ENCODE peak calls at places on chromosomes 1 and 21, in seven cellular contexts. E, S, V, N, K, R and Y are unnamed samples.

GRCh38 chr1:55474168-55474786 is 259.1 kb upstream of the USP24 start:
- DNase-seq in E (no peak), S (no peak), V (no peak), N (no peak), K (no peak), R (no peak), Y (peak; percentile 80)

GRCh38 chr1:28099050-28099769 is 10.8 kb upstream of the EYA3 start:
- DNase-seq in E (no peak), S (no peak), V (no peak), N (peak; percentile 22), K (peak; percentile 38), R (no peak), Y (no peak)

GRCh38 chr1:205658943-205659581 is 21.2 kb downstream of the SLC45A3 start:
- DNase-seq in E (peak; percentile 90), S (peak; percentile 82), V (peak; percentile 75), N (peak; percentile 99), K (peak; percentile 78), R (peak; percentile 67), Y (peak; percentile 85)

GRCh38 chr1:163315773-163316374 is 5.9 kb upstream of the NUF2 start:
- DNase-seq in E (no peak), S (no peak), V (no peak), N (no peak), K (peak; percentile 30), R (no peak), Y (peak; percentile 74)

GRCh38 chr21:33047231-33047630 is 21.5 kb downstream of the OLIG2 start:
- DNase-seq in E (no peak), S (no peak), V (no peak), N (peak; percentile 89), K (peak; percentile 54), R (no peak), Y (no peak)

GRCh38 chr1:5376538-5377247 is 615.5 kb downstream of the NPHP4 start:
- DNase-seq in E (no peak), S (no peak), V (no peak), N (no peak), K (no peak), R (no peak), Y (no peak)

GRCh38 chr1:218828125-218828650 is 345.5 kb upstream of the LYPLAL1 start:
- DNase-seq in E (no peak), S (no peak), V (no peak), N (no peak), K (no peak), R (no peak), Y (no peak)

GRCh38 chr1:240199758-240200655 is 108.3 kb downstream of the FMN2 start:
- DNase-seq in E (no peak), S (no peak), V (no peak), N (peak; percentile 14), K (no peak), R (no peak), Y (peak; percentile 63)

DNA sequence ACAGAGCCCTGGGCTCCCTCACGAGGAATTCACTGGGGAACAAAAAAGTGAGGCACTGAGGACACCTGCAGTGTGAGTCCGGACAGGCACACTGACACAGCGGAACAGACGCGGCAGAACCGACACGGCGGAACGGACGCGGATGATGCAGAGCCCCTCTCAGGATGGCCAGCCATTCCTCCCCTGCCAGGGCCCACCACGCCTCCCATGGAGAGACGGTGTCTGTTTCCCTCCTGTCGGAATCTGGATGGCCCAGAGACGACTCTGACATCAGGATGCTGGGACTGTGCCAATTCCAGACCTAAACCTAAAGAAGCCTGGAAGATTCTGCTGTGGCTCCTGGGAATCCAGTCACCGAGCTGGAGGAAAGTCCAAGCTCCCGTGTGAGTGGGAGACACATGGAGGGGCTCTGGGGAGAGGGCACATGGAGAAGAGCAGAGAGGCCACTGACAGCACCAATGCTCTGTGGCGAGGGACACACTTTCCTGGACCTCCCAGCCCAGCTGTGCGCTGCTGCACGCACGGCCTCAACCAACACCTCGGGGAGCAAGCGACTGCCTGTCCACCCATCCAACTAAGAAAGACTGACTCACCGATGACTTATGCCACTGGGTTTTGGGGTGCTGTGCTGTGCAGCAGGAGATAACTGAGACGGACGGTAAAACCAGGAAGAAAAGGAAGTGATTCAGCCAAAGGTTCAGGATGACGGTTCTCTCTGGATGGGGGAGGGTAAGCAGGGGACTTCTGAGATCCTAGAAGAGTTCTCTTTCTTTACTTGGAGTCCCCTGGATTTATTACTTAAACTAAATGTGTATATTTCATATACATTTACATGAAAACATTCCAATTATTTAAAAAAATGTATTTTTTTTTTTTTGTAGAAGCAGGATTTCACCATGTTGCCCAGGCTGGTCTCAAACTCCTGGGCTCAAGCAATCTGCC is 23.3 kb downstream of the ZBTB17 start:
- DNase-seq in E (no peak), S (no peak), V (no peak), N (peak; percentile 96), K (no peak), R (no peak), Y (no peak)
- H3K4me1 ChIP-seq in E (peaks cover 61% of the 10 kb centered on the region), S (peaks cover 99% of the 10 kb centered on the region), V (no peaks in the 10 kb centered on the region), N (peaks cover 76% of the 10 kb centered on the region), K (peaks cover 57% of the 10 kb centered on the region), R (peaks cover 54% of the 10 kb centered on the region), Y (peaks cover 75% of the 10 kb centered on the region)

DNA sequence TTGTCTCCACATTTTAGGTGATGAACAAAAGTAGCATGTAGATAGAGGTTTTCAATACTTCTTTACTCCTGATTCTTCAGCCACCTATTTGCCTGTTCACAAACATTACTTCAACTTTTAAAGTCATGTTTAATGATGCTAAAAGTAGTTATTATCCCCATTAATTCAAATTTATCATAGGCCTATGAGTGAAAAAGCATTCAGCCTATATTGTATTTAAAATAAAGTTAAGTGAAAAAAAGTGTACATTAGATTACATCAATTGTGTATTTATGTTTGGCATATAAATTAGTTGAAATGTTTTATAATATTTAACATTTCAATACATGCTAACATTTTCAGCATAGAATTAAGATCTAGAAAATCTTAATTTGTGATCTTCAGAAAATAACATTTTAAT is 10.5 kb downstream of the CDKN2C start:
- DNase-seq in E (no peak), S (no peak), V (no peak), N (no peak), K (no peak), R (no peak), Y (no peak)
- H3K4me3 ChIP-seq in E (peak overlapping the region; percentile 12), S (no peak overlapping the region), V (no peak overlapping the region), N (no peak overlapping the region), K (no peak overlapping the region), R (no peak overlapping the region), Y (no peak overlapping the region)

DNA sequence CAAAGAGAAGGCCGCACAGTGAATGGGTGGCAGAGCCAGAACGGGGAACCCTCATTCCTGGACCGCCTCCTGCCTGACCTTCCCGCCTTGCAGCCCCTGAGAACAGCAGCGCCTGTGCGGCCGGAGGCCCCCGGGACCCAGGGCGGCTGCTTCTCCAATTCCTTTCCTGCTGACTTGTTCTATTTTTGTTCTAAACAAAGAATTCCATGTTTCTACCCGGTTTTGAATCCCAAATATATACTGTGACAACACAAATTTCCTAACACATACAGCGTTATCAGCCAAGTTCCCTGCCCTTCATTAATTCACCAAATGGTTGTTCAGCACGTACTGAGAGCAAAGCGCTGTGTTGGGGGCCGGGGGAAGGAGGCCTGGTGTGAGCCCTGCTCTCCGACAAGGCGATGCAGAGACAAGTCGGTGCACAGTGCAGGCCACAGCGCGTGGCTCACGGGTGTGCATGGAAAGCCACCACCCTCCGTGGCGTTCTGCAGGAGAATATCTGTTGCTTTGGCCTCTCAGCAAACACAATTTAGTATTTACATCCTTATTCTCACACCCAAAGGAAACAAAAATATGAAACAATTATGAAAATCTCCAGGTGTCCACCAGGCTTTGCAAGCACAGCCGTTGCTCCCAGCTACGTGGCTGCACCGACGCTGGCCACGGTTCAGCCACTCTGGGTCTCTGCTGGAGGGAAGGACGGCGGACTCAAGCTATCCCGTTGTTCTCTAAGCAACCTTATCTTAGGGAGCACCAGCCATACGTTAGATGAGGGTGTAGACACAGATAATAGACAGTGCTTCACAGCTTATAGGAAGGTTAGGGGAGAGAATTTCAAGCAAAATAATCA is 31.7 kb upstream of the COL6A2 start:
- DNase-seq in E (peak; percentile 48), S (no peak), V (peak; percentile 55), N (peak; percentile 86), K (no peak), R (no peak), Y (no peak)
- H3K4me1 ChIP-seq in E (no peaks in the 10 kb centered on the region), S (peaks cover 8% of the 10 kb centered on the region), V (no peaks in the 10 kb centered on the region), N (peaks cover 40% of the 10 kb centered on the region), K (peaks cover 24% of the 10 kb centered on the region), R (peaks cover 27% of the 10 kb centered on the region), Y (peaks cover 20% of the 10 kb centered on the region)

GRCh38 chr1:87872692-87873091 is 544.0 kb downstream of the LMO4 start:
- DNase-seq in E (no peak), S (no peak), V (no peak), N (no peak), K (no peak), R (no peak), Y (no peak)
- H3K4me3 ChIP-seq in E (no peak overlapping the region), S (no peak overlapping the region), V (no peak overlapping the region), N (no peak overlapping the region), K (no peak overlapping the region), R (no peak overlapping the region), Y (no peak overlapping the region)

GRCh38 chr1:64036549-64036948 is 166.9 kb upstream of the UBE2U start:
- DNase-seq in E (no peak), S (no peak), V (no peak), N (no peak), K (no peak), R (no peak), Y (no peak)
- H3K4me1 ChIP-seq in E (peaks cover 18% of the 10 kb centered on the region), S (no peaks in the 10 kb centered on the region), V (no peaks in the 10 kb centered on the region), N (peaks cover 42% of the 10 kb centered on the region), K (peaks cover 18% of the 10 kb centered on the region), R (peaks cover 11% of the 10 kb centered on the region), Y (peaks cover 29% of the 10 kb centered on the region)

GRCh38 chr1:164651378-164651951 is 92.5 kb downstream of the PBX1 start:
- DNase-seq in E (no peak), S (no peak), V (no peak), N (no peak), K (no peak), R (no peak), Y (no peak)
- H3K4me3 ChIP-seq in E (peak overlapping the region; percentile 2), S (no peak overlapping the region), V (no peak overlapping the region), N (no peak overlapping the region), K (no peak overlapping the region), R (no peak overlapping the region), Y (no peak overlapping the region)

GRCh38 chr1:225851810-225852209 is 30.4 kb downstream of the TMEM63A start:
- DNase-seq in E (no peak), S (no peak), V (no peak), N (peak; percentile 69), K (no peak), R (no peak), Y (no peak)

GRCh38 chr1:225849905-225850304 is 32.3 kb downstream of the TMEM63A start:
- DNase-seq in E (peak; percentile 73), S (no peak), V (no peak), N (peak; percentile 36), K (peak; percentile 62), R (no peak), Y (no peak)

GRCh38 chr1:225852413-225853119 is 29.6 kb downstream of the TMEM63A start:
- DNase-seq in E (no peak), S (no peak), V (no peak), N (no peak), K (no peak), R (no peak), Y (no peak)

GRCh38 chr1:225848044-225848955 is 33.9 kb downstream of the TMEM63A start:
- DNase-seq in E (no peak), S (no peak), V (no peak), N (peak; percentile 37), K (peak; percentile 67), R (no peak), Y (no peak)

GRCh38 chr1:225850370-225850769 is 31.8 kb downstream of the TMEM63A start:
- DNase-seq in E (no peak), S (no peak), V (no peak), N (no peak), K (no peak), R (no peak), Y (no peak)
- H3K4me1 ChIP-seq in E (no peaks in the 10 kb centered on the region), S (peaks cover 29% of the 10 kb centered on the region), V (no peaks in the 10 kb centered on the region), N (no peaks in the 10 kb centered on the region), K (no peaks in the 10 kb centered on the region), R (peaks cover 29% of the 10 kb centered on the region), Y (no peaks in the 10 kb centered on the region)

GRCh38 chr1:24605534-24606295 is 37.4 kb upstream of the SRRM1 start:
- DNase-seq in E (no peak), S (no peak), V (no peak), N (no peak), K (no peak), R (no peak), Y (no peak)
- H3K4me3 ChIP-seq in E (no peak overlapping the region), S (no peak overlapping the region), V (no peak overlapping the region), N (no peak overlapping the region), K (no peak overlapping the region), R (no peak overlapping the region), Y (no peak overlapping the region)